ENCODE peak calls at places on chromosomes 13 and 19, in eight cellular contexts. I is CD8-positive, alpha-beta T cell; C is A673; E is tibial nerve; R is adrenal gland; Y is pancreas; H is psoas muscle; V is ovary. B is an unnamed sample. For H3K36me3 and H3K27me3, the result is how much of the 10 kb centered on the place peaks cover.

GRCh38 chr19:17719730-17720486 is 628 bp downstream of the MAP1S start:
- DNase-seq in Y (peak), H (no peak), I (peak), C (no peak), E (no peak), V (no peak), R (no peak), B (peak)

GRCh38 chr19:11680689-11681302 is 58.0 kb downstream of the ZNF823 start:
- DNase-seq in H (no peak), Y (no peak), I (no peak), E (no peak), C (no peak), R (no peak), V (no peak), B (no peak)

GRCh38 chr19:31349160-31349881 is at the start of gene TSHZ3:
- DNase-seq in C (peak), Y (peak), I (no peak), H (peak), V (peak), R (peak), E (peak), B (peak)

GRCh38 chr13:34469212-34469983 is 472.7 kb upstream of the NBEA start:
- DNase-seq in Y (no peak), R (no peak), V (no peak), I (no peak), C (no peak), E (no peak), H (no peak), B (no peak)

GRCh38 chr19:2423913-2424685 is 3.3 kb downstream of the TIMM13 start:
- DNase-seq in C (no peak), I (no peak), R (no peak), H (no peak), Y (no peak), V (peak), E (no peak), B (no peak)

GRCh38 chr19:45107621-45108170 is 14.7 kb downstream of the PPP1R37 start:
- DNase-seq in E (no peak), Y (no peak), I (no peak), V (no peak), C (no peak), R (no peak), H (no peak), B (no peak)

GRCh38 chr13:24511019-24511823 is 1.4 kb downstream of the PARP4 start:
- DNase-seq in R (peak), E (peak), H (no peak), C (peak), Y (no peak), I (peak), V (no peak), B (no peak)

GRCh38 chr19:756232-756631 is 5.3 kb downstream of the MISP start:
- DNase-seq in C (peak), E (no peak), H (no peak), V (no peak), Y (no peak), I (no peak), R (no peak), B (no peak)

GRCh38 chr19:45515081-45515624 is 7.9 kb downstream of the VASP start:
- DNase-seq in V (no peak), C (no peak), E (peak), H (peak), R (peak), I (peak), Y (no peak), B (peak)

GRCh38 chr13:79481685-79482052 is 714 bp downstream of the NDFIP2 start:
- DNase-seq in E (no peak), Y (peak), V (no peak), H (no peak), C (no peak), R (no peak), I (peak), B (no peak)

GRCh38 chr19:48818234-48818823 is 7.5 kb upstream of the BCAT2 start:
- DNase-seq in R (no peak), E (no peak), I (no peak), C (no peak), V (no peak), H (no peak), Y (peak), B (peak)

GRCh38 chr13:91879360-91879759 is 480.9 kb downstream of the GPC5 start:
- DNase-seq in I (no peak), V (no peak), Y (no peak), C (no peak), H (no peak), E (no peak), R (no peak), B (no peak)

GRCh38 chr13:40094056-40094455 is 438.6 kb downstream of the COG6 start:
- DNase-seq in R (no peak), E (no peak), Y (no peak), V (no peak), H (no peak), I (no peak), C (no peak), B (no peak)

GRCh38 chr19:45090034-45090433 is 2.9 kb upstream of the PPP1R37 start:
- DNase-seq in E (no peak), V (no peak), R (no peak), I (no peak), C (no peak), H (no peak), Y (no peak), B (no peak)

GRCh38 chr19:33235996-33236350 is 10.3 kb upstream of the SLC7A10 start:
- DNase-seq in E (no peak), H (no peak), R (no peak), C (no peak), Y (no peak), I (no peak), V (no peak), B (no peak)

GRCh38 chr13:99105160-99105559 is 95.5 kb upstream of the UBAC2 start:
- DNase-seq in R (no peak), I (no peak), C (no peak), E (no peak), V (no peak), H (no peak), Y (no peak), B (no peak)

GRCh38 chr19:7007859-7008258 is 13.4 kb downstream of the MBD3L2B start:
- DNase-seq in R (no peak), C (no peak), Y (no peak), H (no peak), V (no peak), E (no peak), I (no peak), B (no peak)

GRCh38 chr13:30329009-30329585 is 21.7 kb upstream of the KATNAL1 start:
- DNase-seq in H (no peak), C (no peak), Y (no peak), R (no peak), V (no peak), E (no peak), I (no peak), B (no peak)

GRCh38 chr13:30333601-30334000 is 26.2 kb upstream of the KATNAL1 start:
- DNase-seq in V (no peak), Y (no peak), C (peak), E (no peak), R (no peak), I (no peak), H (no peak), B (no peak)

GRCh38 chr13:30334663-30335386 is 27.5 kb upstream of the KATNAL1 start:
- DNase-seq in H (no peak), V (no peak), I (no peak), Y (no peak), E (no peak), C (peak), R (no peak), B (no peak)

GRCh38 chr13:30331331-30331771 is 24.0 kb upstream of the KATNAL1 start:
- DNase-seq in E (no peak), I (no peak), H (peak), Y (no peak), R (peak), V (peak), C (no peak), B (no peak)

DNA sequence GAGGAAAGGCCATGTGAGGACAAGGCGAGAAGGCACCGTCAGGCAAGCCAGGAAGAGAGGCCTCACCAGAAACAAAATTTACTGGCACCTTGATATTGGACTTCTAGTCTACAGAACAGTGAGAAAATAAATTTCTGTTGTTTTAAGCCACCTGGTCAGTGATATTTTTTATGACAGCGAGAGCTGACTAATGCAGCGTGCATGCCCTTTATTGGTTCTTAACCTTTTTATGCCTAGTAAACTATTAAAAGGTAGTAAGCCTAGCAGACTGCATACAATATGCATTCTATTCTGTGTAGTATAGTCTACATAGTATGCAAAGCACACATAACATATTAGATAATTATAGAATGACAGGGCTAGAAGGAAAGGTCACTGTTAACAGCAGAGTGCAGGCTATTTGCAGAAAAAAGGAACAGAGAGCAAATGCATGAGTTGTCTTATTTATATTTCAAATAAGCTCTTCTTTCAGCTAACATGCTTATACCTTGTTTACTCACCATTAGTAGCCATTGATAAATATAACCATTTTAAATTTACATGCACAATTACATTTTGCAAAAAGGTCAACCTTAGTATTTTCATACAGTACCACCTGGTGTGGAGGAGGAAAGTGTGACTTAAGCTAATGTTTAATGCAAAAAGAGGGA is 25.3 kb upstream of the KATNAL1 start:
- DNase-seq in R (no peak), C (no peak), Y (no peak), E (no peak), H (no peak), V (no peak), I (no peak), B (no peak)
- H3K27ac ChIP-seq in R (no peak), C (no peak), Y (no peak), E (no peak), H (no peak), V (no peak), I (no peak), B (no peak)

DNA sequence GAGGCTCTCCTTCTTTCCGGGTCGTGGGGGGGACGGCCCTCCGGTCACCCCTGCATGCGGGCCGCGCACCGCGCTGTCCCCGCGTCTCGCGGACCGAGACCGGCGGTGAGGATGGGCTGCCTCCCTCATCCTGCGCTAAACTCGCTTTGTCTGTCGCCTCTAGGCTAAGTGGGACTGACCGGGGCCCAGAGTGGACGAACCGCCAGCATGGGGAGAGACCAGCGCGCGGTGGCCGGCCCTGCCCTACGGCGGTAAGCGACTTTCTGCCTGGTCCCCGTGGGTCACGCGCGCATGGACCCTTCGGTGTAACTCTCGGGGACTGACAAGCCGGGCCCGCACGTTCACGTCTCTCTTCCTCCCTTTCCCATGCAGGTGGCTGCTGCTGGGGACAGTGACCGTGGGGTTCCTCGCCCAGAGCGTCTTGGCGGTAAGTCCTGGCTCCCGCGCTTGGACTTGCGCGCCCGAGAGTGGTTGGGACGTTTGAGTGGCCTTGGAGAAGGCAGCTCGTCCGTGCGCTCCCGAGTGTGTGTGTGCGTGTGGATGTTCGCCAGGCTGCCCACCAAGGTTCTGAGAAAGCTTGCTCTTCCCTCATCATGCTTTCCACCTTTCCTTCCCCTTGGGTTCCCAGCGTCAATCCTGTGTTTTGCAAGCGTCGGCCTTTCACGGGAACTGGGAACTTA is 753 bp downstream of the COL4A2 start:
- DNase-seq in C (no peak), E (no peak), H (no peak), I (no peak), R (no peak), V (peak), Y (no peak), B (no peak)
- H3K36me3 ChIP-seq in C (under half), E (under half), H (under half), I (under half), R (under half), V (under half), Y (under half), B (under half)

DNA sequence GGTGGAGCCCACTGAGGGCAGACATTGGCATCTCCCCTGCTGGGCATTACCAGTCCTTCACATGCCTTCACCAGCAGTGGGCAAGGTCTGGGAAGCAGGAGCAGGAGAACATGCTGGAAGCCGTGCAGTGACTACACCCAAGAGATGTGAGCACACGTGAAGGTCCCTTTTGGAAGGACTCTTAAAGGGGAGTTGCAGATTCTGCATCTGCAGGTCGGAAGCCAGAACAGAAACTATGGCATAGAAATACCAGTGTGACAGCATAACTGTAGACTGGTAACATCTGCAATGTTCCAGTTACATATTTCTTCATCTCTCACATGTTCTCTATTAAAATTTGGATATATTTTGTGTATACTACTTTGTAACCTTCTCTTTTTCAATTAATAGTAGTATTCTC is 26.9 kb upstream of the KL start:
- DNase-seq in H (no peak), I (no peak), E (no peak), R (no peak), V (no peak), Y (no peak), C (no peak), B (no peak)
- H3K27me3 ChIP-seq in H (under half), I (under half), E (under half), R (under half), V (under half), Y (under half), C (under half), B (under half)

GRCh38 chr19:4068058-4068966 is 1.6 kb upstream of the ZBTB7A start:
- DNase-seq in R (no peak), C (no peak), H (no peak), E (no peak), V (no peak), I (no peak), Y (no peak), B (no peak)
- H3K27ac ChIP-seq in R (peak), C (no peak), H (peak), E (peak), V (peak), I (peak), Y (peak), B (peak)

GRCh38 chr13:102863590-102863989 is 17.8 kb downstream of the ERCC5 start:
- DNase-seq in Y (no peak), H (peak), I (no peak), C (no peak), V (no peak), E (no peak), R (peak), B (no peak)
- H3K36me3 ChIP-seq in Y (under half), H (under half), I (half or more), C (half or more), V (under half), E (under half), R (half or more), B (half or more)

GRCh38 chr19:50292216-50292827 is 36.9 kb downstream of the KCNC3 start:
- DNase-seq in H (no peak), E (no peak), I (no peak), V (no peak), C (no peak), Y (no peak), R (no peak), B (peak)

GRCh38 chr19:50293263-50294004 is 35.7 kb downstream of the KCNC3 start:
- DNase-seq in R (no peak), E (no peak), C (no peak), Y (no peak), I (no peak), H (no peak), V (no peak), B (peak)

GRCh38 chr19:50290011-50290410 is 39.2 kb downstream of the KCNC3 start:
- DNase-seq in I (no peak), R (no peak), Y (no peak), E (no peak), C (no peak), H (no peak), V (no peak), B (no peak)

GRCh38 chr19:50288954-50289353 is 40.2 kb downstream of the KCNC3 start:
- DNase-seq in I (no peak), V (no peak), H (no peak), E (no peak), C (no peak), R (no peak), Y (no peak), B (no peak)

DNA sequence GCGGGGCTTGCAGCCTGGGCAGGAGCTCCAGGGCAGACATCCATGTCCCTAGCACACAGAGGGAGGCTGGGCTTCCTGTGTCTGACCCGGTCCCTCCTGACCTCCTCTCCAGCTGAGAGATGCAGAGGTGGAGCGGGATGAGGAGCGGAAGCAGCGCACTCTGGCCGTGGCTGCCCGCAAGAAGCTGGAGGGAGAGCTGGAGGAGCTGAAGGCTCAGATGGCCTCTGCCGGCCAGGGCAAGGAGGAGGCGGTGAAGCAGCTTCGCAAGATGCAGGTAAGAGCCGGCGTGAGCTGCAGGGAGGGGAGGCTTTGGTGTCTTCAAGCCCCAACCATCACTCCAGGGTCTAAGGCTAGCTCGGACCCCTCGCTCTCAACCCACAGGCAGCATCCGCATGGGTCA is 38.4 kb downstream of the KCNC3 start:
- DNase-seq in I (no peak), V (no peak), Y (no peak), E (no peak), C (no peak), H (no peak), R (no peak), B (peak)
- H3K27me3 ChIP-seq in I (under half), V (under half), Y (under half), E (under half), C (under half), H (under half), R (under half), B (under half)

GRCh38 chr19:16338470-16339360 is 14.1 kb downstream of the KLF2 start:
- DNase-seq in V (peak), Y (no peak), R (peak), H (peak), I (peak), E (no peak), C (no peak), B (peak)

GRCh38 chr19:16337809-16338469 is 13.3 kb downstream of the KLF2 start:
- DNase-seq in I (no peak), H (no peak), V (no peak), Y (no peak), R (no peak), E (no peak), C (no peak), B (no peak)

GRCh38 chr19:16340654-16341053 is 16.0 kb downstream of the KLF2 start:
- DNase-seq in I (no peak), Y (no peak), C (no peak), H (no peak), R (no peak), V (no peak), E (no peak), B (no peak)

GRCh38 chr19:16340092-16340491 is 15.5 kb downstream of the KLF2 start:
- DNase-seq in I (no peak), Y (no peak), R (no peak), C (no peak), E (no peak), H (no peak), V (peak), B (no peak)

GRCh38 chr19:16339361-16339725 is 14.7 kb downstream of the KLF2 start:
- DNase-seq in V (no peak), I (no peak), R (no peak), H (no peak), Y (no peak), E (no peak), C (no peak), B (no peak)
- H3K27ac ChIP-seq in V (peak), I (no peak), R (no peak), H (peak), Y (no peak), E (peak), C (no peak), B (peak)

DNA sequence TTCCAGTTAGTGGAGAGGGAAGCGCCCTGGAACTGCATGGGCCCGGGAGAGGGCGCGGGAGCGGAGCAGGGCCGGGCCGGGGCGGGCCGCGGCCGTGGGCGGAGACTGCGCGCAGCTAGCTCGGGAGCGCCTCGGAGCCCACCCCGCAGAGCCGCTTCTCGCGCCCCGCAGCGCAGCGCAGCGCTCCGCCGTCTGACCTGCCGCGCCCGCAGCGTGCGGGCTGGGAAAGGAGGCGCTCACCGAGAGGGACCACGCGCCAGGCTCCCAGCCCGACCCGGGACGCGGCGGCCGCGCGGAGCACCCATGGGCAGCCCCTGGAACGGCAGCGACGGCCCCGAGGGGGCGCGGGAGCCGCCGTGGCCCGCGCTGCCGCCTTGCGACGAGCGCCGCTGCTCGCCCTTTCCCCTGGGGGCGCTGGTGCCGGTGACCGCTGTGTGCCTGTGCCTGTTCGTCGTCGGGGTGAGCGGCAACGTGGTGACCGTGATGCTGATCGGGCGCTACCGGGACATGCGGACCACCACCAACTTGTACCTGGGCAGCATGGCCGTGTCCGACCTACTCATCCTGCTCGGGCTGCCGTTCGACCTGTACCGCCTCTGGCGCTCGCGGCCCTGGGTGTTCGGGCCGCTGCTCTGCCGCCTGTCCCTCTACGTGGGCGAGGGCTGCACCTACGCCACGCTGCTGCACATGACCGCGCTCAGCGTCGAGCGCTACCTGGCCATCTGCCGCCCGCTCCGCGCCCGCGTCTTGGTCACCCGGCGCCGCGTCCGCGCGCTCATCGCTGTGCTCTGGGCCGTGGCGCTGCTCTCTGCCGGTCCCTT is at the start of gene MLNR:
- DNase-seq in Y (no peak), R (peak), E (no peak), C (peak), I (peak), V (no peak), H (peak), B (peak)
- H3K36me3 ChIP-seq in Y (under half), R (under half), E (under half), C (under half), I (under half), V (under half), H (under half), B (under half)

B was measured in upper lobe of right lung.